ENCODE peak calls at places on chromosomes 6 and 20, in six cellular contexts. One of them, this sample, is unnamed.

GRCh38 chr6:73969982-73970960 is 274.3 kb downstream of the CD109 start:
- DNase-seq in activated naive CD4-positive, alpha-beta T cell: no peak
- DNase-seq in HEK293T: peak
- DNase-seq in ovary: no peak
- DNase-seq in cardiac fibroblast: peak
- DNase-seq in stimulated activated CD8-positive, alpha-beta memory T cell treated with anti-CD3 and anti-CD28 coated beads, Interleukin-15, amount 100 ng/mL, for 24 hours: no peak
- DNase-seq in this sample: no peak

GRCh38 chr6:130453230-130453629 is 87.4 kb downstream of the TMEM200A start:
- DNase-seq in activated naive CD4-positive, alpha-beta T cell: no peak
- DNase-seq in HEK293T: no peak
- DNase-seq in ovary: no peak
- DNase-seq in cardiac fibroblast: peak
- DNase-seq in stimulated activated CD8-positive, alpha-beta memory T cell treated with anti-CD3 and anti-CD28 coated beads, Interleukin-15, amount 100 ng/mL, for 24 hours: no peak
- DNase-seq in this sample: no peak

GRCh38 chr20:59365611-59366284 is 65.3 kb downstream of the EDN3 start:
- DNase-seq in activated naive CD4-positive, alpha-beta T cell: no peak
- DNase-seq in HEK293T: no peak
- DNase-seq in ovary: no peak
- DNase-seq in cardiac fibroblast: no peak
- DNase-seq in stimulated activated CD8-positive, alpha-beta memory T cell treated with anti-CD3 and anti-CD28 coated beads, Interleukin-15, amount 100 ng/mL, for 24 hours: no peak
- DNase-seq in this sample: no peak

GRCh38 chr6:134529921-134530320 is 212.0 kb upstream of the SGK1 start:
- DNase-seq in activated naive CD4-positive, alpha-beta T cell: no peak
- DNase-seq in HEK293T: no peak
- DNase-seq in ovary: no peak
- DNase-seq in cardiac fibroblast: no peak
- DNase-seq in stimulated activated CD8-positive, alpha-beta memory T cell treated with anti-CD3 and anti-CD28 coated beads, Interleukin-15, amount 100 ng/mL, for 24 hours: no peak
- DNase-seq in this sample: no peak

GRCh38 chr20:688809-689208 is 13.2 kb upstream of the SCRT2 start:
- DNase-seq in activated naive CD4-positive, alpha-beta T cell: no peak
- DNase-seq in HEK293T: peak
- DNase-seq in ovary: no peak
- DNase-seq in cardiac fibroblast: no peak
- DNase-seq in stimulated activated CD8-positive, alpha-beta memory T cell treated with anti-CD3 and anti-CD28 coated beads, Interleukin-15, amount 100 ng/mL, for 24 hours: no peak
- DNase-seq in this sample: no peak

GRCh38 chr20:58891686-58892125 is 39.2 kb downstream of the GNAS start:
- DNase-seq in activated naive CD4-positive, alpha-beta T cell: peak
- DNase-seq in HEK293T: peak
- DNase-seq in ovary: peak
- DNase-seq in cardiac fibroblast: no peak
- DNase-seq in stimulated activated CD8-positive, alpha-beta memory T cell treated with anti-CD3 and anti-CD28 coated beads, Interleukin-15, amount 100 ng/mL, for 24 hours: no peak
- DNase-seq in this sample: peak

GRCh38 chr6:40308533-40309306 is 278.4 kb downstream of the LRFN2 start:
- DNase-seq in activated naive CD4-positive, alpha-beta T cell: peak
- DNase-seq in HEK293T: peak
- DNase-seq in ovary: peak
- DNase-seq in cardiac fibroblast: peak
- DNase-seq in stimulated activated CD8-positive, alpha-beta memory T cell treated with anti-CD3 and anti-CD28 coated beads, Interleukin-15, amount 100 ng/mL, for 24 hours: peak
- DNase-seq in this sample: peak

GRCh38 chr20:63011798-63012197 is 5.0 kb upstream of the BHLHE23 start:
- DNase-seq in activated naive CD4-positive, alpha-beta T cell: no peak
- DNase-seq in HEK293T: no peak
- DNase-seq in ovary: no peak
- DNase-seq in cardiac fibroblast: no peak
- DNase-seq in stimulated activated CD8-positive, alpha-beta memory T cell treated with anti-CD3 and anti-CD28 coated beads, Interleukin-15, amount 100 ng/mL, for 24 hours: no peak
- DNase-seq in this sample: no peak

GRCh38 chr6:33454009-33454946 is at the start of gene ZBTB9:
- DNase-seq in activated naive CD4-positive, alpha-beta T cell: peak
- DNase-seq in HEK293T: peak
- DNase-seq in ovary: peak
- DNase-seq in cardiac fibroblast: peak
- DNase-seq in stimulated activated CD8-positive, alpha-beta memory T cell treated with anti-CD3 and anti-CD28 coated beads, Interleukin-15, amount 100 ng/mL, for 24 hours: peak
- DNase-seq in this sample: peak

GRCh38 chr6:116087437-116088027 is 13.1 kb upstream of the NT5DC1 start:
- DNase-seq in activated naive CD4-positive, alpha-beta T cell: no peak
- DNase-seq in HEK293T: no peak
- DNase-seq in ovary: no peak
- DNase-seq in cardiac fibroblast: peak
- DNase-seq in stimulated activated CD8-positive, alpha-beta memory T cell treated with anti-CD3 and anti-CD28 coated beads, Interleukin-15, amount 100 ng/mL, for 24 hours: no peak
- DNase-seq in this sample: no peak

GRCh38 chr20:40175296-40175695 is 513.7 kb downstream of the MAFB start:
- DNase-seq in activated naive CD4-positive, alpha-beta T cell: no peak
- DNase-seq in HEK293T: no peak
- DNase-seq in ovary: no peak
- DNase-seq in cardiac fibroblast: no peak
- DNase-seq in stimulated activated CD8-positive, alpha-beta memory T cell treated with anti-CD3 and anti-CD28 coated beads, Interleukin-15, amount 100 ng/mL, for 24 hours: no peak
- DNase-seq in this sample: no peak

GRCh38 chr6:134398453-134398852 is 80.5 kb upstream of the SGK1 start:
- DNase-seq in activated naive CD4-positive, alpha-beta T cell: no peak
- DNase-seq in HEK293T: no peak
- DNase-seq in ovary: no peak
- DNase-seq in cardiac fibroblast: no peak
- DNase-seq in stimulated activated CD8-positive, alpha-beta memory T cell treated with anti-CD3 and anti-CD28 coated beads, Interleukin-15, amount 100 ng/mL, for 24 hours: no peak
- DNase-seq in this sample: no peak

GRCh38 chr6:122405417-122405816 is 6.0 kb downstream of the HSF2 start:
- DNase-seq in activated naive CD4-positive, alpha-beta T cell: no peak
- DNase-seq in HEK293T: no peak
- DNase-seq in ovary: no peak
- DNase-seq in cardiac fibroblast: peak
- DNase-seq in stimulated activated CD8-positive, alpha-beta memory T cell treated with anti-CD3 and anti-CD28 coated beads, Interleukin-15, amount 100 ng/mL, for 24 hours: no peak
- DNase-seq in this sample: no peak

GRCh38 chr20:46013826-46014516 is 5.3 kb downstream of the MMP9 start:
- DNase-seq in activated naive CD4-positive, alpha-beta T cell: peak
- DNase-seq in HEK293T: peak
- DNase-seq in ovary: peak
- DNase-seq in cardiac fibroblast: peak
- DNase-seq in stimulated activated CD8-positive, alpha-beta memory T cell treated with anti-CD3 and anti-CD28 coated beads, Interleukin-15, amount 100 ng/mL, for 24 hours: no peak
- DNase-seq in this sample: no peak

GRCh38 chr6:29626948-29627761 is 5.8 kb downstream of the GABBR1 start:
- DNase-seq in activated naive CD4-positive, alpha-beta T cell: no peak
- DNase-seq in HEK293T: no peak
- DNase-seq in ovary: peak
- DNase-seq in cardiac fibroblast: no peak
- DNase-seq in stimulated activated CD8-positive, alpha-beta memory T cell treated with anti-CD3 and anti-CD28 coated beads, Interleukin-15, amount 100 ng/mL, for 24 hours: no peak
- DNase-seq in this sample: no peak

GRCh38 chr6:117951783-117952182 is 44.7 kb downstream of the SLC35F1 start:
- DNase-seq in activated naive CD4-positive, alpha-beta T cell: no peak
- DNase-seq in HEK293T: no peak
- DNase-seq in ovary: no peak
- DNase-seq in cardiac fibroblast: no peak
- DNase-seq in stimulated activated CD8-positive, alpha-beta memory T cell treated with anti-CD3 and anti-CD28 coated beads, Interleukin-15, amount 100 ng/mL, for 24 hours: no peak
- DNase-seq in this sample: no peak

GRCh38 chr6:11763460-11764249 is 14.9 kb downstream of the ADTRP start:
- DNase-seq in activated naive CD4-positive, alpha-beta T cell: no peak
- DNase-seq in HEK293T: no peak
- DNase-seq in ovary: no peak
- DNase-seq in cardiac fibroblast: peak
- DNase-seq in stimulated activated CD8-positive, alpha-beta memory T cell treated with anti-CD3 and anti-CD28 coated beads, Interleukin-15, amount 100 ng/mL, for 24 hours: no peak
- DNase-seq in this sample: no peak

GRCh38 chr6:33279257-33279695 is 2.4 kb downstream of the B3GALT4 start:
- DNase-seq in activated naive CD4-positive, alpha-beta T cell: no peak
- DNase-seq in HEK293T: no peak
- DNase-seq in ovary: no peak
- DNase-seq in cardiac fibroblast: no peak
- DNase-seq in stimulated activated CD8-positive, alpha-beta memory T cell treated with anti-CD3 and anti-CD28 coated beads, Interleukin-15, amount 100 ng/mL, for 24 hours: no peak
- DNase-seq in this sample: no peak